ENCODE peak calls at places on chromosomes 1 and 21, in six cellular contexts. F is A549, Y is cardiac muscle cell, K is esophagus muscularis mucosa, D is breast epithelium, S is MM.1S. C is an unnamed sample.

GRCh38 chr21:39633770-39634181 is 21.0 kb downstream of the B3GALT5 start:
- DNase-seq in S (no peak), Y (no peak), D (no peak), F (peak), K (peak), C (no peak)

GRCh38 chr1:167819849-167820683 is 93.9 kb downstream of the ADCY10 start:
- DNase-seq in S (peak), D (peak), K (no peak), Y (peak), F (peak), C (no peak)

GRCh38 chr1:78617615-78618026 is 2.6 kb upstream of the IFI44L start:
- DNase-seq in D (peak), Y (peak), K (no peak), S (peak), F (peak), C (peak)

GRCh38 chr1:78755986-78756385 is 106.4 kb downstream of the IFI44 start:
- DNase-seq in K (no peak), F (no peak), D (no peak), S (no peak), Y (no peak), C (no peak)

GRCh38 chr1:57637155-57637554 is 213.3 kb upstream of the DAB1 start:
- DNase-seq in D (no peak), S (no peak), F (no peak), Y (no peak), K (no peak), C (no peak)

GRCh38 chr1:162649606-162650005 is 17.3 kb downstream of the DDR2 start:
- DNase-seq in F (no peak), Y (no peak), S (no peak), D (no peak), K (no peak), C (no peak)

GRCh38 chr1:204493882-204494280 is 724 bp downstream of the PIK3C2B start:
- DNase-seq in D (no peak), Y (peak), F (peak), S (peak), K (no peak), C (peak)

GRCh38 chr1:39128959-39129358 is 75.5 kb upstream of the MACF1 start:
- DNase-seq in Y (no peak), D (peak), S (no peak), K (no peak), F (no peak), C (no peak)

DNA sequence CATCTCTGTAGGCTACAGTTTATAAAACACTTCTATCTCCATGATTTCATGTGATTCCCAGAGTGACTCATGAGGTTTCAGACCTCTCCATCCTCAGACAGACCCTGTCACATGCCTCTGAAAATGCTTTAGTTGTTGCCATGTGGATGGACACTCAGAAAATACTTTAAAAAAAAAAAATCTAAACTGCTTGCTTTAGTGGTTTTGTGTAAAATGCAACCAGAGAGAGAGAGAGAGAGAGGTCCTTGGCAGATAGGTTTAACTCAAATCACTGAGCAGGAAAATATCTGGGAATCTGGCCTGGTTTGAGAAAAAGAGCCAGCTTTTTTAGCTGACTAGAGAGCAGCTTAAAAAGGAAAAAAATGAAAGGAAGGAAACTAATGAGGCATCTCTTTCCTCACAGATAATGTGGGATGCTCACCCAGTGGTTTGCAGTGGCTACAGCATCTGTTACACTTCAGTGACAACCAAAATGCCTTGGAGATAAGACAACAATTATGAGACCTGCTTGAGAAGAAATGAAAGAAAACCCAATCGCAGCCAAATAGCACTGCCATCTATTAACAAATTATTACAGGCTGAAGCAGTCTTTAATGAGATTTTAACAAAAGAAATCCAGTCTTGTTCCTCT is 54.6 kb upstream of the SYT14 start:
- DNase-seq in D (no peak), Y (no peak), K (peak), S (no peak), F (no peak), C (no peak)
- H3K4me3 ChIP-seq in D (no peak), Y (no peak), K (no peak), S (no peak), F (no peak), C (no peak)

GRCh38 chr1:71785470-71785869 is 496.9 kb downstream of the NEGR1 start:
- DNase-seq in F (no peak), K (no peak), D (no peak), S (no peak), Y (peak), C (no peak)

GRCh38 chr1:71786218-71786617 is 496.1 kb downstream of the NEGR1 start:
- DNase-seq in D (no peak), Y (no peak), S (no peak), K (no peak), F (no peak), C (no peak)

GRCh38 chr1:71784989-71785388 is 497.4 kb downstream of the NEGR1 start:
- DNase-seq in Y (no peak), D (no peak), K (no peak), F (no peak), S (no peak), C (no peak)

GRCh38 chr1:71780681-71781080 is 501.7 kb downstream of the NEGR1 start:
- DNase-seq in K (no peak), D (no peak), S (peak), F (no peak), Y (no peak), C (no peak)

DNA sequence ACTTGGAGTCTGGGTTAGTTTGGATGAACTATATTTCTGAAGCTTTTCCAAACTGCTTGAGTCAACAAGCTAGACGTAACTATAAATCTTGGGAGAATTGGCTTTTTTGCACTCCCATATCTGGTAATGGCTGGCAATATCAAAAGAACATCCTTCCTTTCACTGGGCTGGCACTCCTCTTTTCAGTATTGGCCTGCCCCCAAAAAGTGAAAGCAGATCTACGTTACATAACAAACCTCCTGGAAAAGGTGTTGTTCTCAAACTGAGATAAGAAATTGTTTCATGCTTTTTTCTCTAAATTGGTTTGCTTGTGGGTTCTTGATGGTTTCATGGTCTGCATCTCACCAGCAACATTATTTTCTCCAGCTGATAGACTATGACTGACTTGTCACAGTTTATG is 499.2 kb downstream of the NEGR1 start:
- DNase-seq in S (no peak), Y (no peak), F (no peak), K (no peak), D (no peak), C (no peak)
- H3K4me3 ChIP-seq in S (no peak), Y (no peak), F (no peak), K (no peak), D (no peak), C (no peak)

GRCh38 chr1:36023098-36023769 is 60.7 kb upstream of the TEKT2 start:
- DNase-seq in Y (no peak), F (no peak), D (no peak), K (no peak), S (peak), C (no peak)
- H3K4me3 ChIP-seq in Y (no peak), F (no peak), D (no peak), K (no peak), S (peak), C (no peak)

GRCh38 chr1:160257411-160258015 is 4.8 kb downstream of the DCAF8 start:
- DNase-seq in S (no peak), Y (no peak), D (no peak), F (no peak), K (no peak), C (no peak)

GRCh38 chr1:160258177-160258798 is 4.1 kb downstream of the DCAF8 start:
- DNase-seq in F (no peak), D (no peak), S (no peak), K (no peak), Y (no peak), C (no peak)

GRCh38 chr1:160261878-160262794 is at the start of gene DCAF8:
- DNase-seq in F (peak), D (peak), Y (peak), K (peak), S (peak), C (peak)

GRCh38 chr1:160261526-160261877 is 847 bp downstream of the DCAF8 start:
- DNase-seq in S (peak), Y (peak), K (no peak), F (peak), D (peak), C (peak)

GRCh38 chr1:160260436-160261382 is 1.6 kb downstream of the DCAF8 start:
- DNase-seq in Y (peak), F (no peak), S (no peak), K (no peak), D (no peak), C (no peak)
- H3K4me3 ChIP-seq in Y (peak), F (peak), S (peak), K (peak), D (peak), C (peak)

DNA sequence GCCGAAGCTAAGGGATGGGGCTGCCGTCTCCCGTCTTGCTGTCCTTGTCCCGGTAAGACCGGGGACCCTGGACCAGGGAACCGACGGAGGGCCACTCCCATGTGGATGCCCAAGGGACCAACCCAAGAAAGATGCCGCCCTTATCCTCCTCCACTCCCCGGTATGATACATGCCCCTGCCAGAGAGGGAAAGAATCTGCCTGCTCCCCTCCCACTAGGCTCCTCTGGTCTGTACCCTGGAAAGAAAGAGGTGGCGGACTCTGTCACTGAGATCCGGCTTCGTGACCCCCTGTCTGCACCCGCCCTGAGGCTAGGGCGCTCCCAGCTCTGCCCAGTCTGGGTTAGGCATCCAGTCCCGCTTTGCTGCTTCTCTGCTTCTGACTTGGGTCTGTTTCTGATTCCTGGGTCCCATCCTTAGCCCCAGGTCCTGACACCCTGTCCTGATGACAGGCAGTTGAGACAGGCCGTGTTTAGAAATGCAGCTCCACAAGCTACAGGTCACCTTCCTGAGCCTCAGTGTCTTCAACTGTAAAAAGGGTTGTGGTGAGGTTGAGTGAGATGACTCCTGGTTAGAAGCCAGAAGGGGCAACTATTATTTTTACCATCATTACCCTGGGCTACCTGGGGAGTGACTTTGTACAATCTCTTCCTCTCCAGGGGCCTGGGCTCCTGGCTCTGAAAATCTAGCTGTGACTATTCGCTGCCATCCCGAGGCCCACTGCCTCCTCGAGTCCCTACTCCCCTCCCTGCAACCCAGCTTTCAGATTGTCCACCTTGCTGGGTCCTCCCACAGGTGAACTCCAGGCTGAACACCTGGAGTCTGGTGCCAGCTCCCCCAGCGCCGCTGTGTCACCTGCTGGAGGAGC is 3.7 kb downstream of the MATN1 start:
- DNase-seq in S (no peak), K (no peak), D (no peak), Y (no peak), F (peak), C (no peak)
- H3K4me3 ChIP-seq in S (peak), K (peak), D (peak), Y (no peak), F (peak), C (peak)

DNA sequence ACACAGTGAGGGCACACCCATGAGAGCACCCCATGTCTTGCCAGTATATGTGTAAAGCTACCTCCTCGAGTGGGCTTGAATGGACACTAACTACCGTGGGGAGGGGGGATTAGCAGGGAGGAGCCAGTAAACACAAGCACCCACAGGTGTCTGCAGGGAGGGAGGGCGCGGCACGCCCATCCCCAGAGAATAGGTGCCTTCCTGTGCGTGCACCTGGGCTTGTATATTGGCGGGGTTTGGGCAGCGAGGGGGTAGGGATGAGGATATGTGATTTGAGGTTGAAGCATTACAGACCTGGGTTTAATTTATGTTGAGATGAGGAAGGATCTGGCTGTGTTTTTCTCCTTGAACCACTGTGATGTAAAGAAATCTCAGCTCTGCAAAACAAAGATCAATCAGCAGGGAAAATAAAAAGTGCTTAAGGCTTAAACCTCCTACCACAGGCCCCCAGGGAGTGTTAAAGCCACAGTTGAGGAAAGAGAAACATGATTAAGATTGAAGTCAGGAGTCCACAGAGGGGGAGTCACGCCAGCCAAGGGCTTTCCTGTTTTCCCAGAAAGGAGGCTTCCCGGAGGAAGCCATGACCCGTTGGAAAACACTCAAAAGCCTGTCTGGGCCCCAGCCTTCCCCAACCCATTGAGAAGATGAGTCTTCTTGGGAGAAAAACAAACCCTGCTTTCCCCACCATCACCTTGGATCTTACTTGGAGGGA is 80.0 kb downstream of the CAMK2N1 start:
- DNase-seq in Y (no peak), D (no peak), F (no peak), K (no peak), S (no peak), C (no peak)
- H3K4me3 ChIP-seq in Y (no peak), D (no peak), F (no peak), K (no peak), S (no peak), C (no peak)

DNA sequence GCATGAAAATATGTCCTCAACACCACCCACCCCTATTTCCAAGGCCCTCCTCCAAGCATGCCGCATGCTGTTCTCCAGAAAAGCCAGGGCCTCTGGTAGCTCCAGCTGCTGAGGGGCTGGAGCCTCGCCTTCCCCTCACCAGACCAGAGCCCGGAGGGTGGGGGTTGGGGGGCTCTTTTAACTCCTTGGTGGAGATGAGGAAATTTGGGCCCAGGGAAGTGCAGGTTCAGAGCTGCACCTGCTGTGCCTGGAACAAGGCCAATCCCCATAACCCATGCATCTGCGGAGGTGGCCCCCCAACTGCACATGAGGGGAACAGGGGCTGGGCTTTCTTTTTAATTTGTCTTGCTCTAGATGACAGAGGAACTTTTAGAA is 660 bp upstream of the SELENON start:
- DNase-seq in F (no peak), K (no peak), D (no peak), S (no peak), Y (no peak), C (no peak)
- H3K4me3 ChIP-seq in F (peak), K (peak), D (peak), S (no peak), Y (peak), C (no peak)

DNA sequence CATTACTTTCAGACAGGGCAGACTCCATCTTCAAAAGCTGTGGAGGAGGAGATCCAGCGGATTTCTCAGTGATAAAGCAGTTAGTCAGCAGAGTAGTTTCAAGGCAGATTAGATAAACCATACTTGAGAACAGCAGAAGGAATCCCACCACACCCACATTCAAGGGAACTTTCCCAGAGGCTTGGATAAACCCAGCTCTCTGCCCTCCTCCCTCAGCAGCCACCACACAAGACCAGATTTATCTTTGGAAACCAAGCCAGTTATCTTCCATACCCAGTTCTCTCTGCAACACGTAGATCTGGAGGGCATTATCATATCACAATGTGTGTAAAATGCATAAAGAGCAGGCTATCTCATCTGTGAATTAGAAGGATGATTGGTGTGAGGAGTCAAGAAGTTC is 40.2 kb downstream of the GFI1 start:
- DNase-seq in D (no peak), S (no peak), F (peak), K (no peak), Y (no peak), C (no peak)
- H3K4me3 ChIP-seq in D (no peak), S (no peak), F (no peak), K (no peak), Y (no peak), C (no peak)